ENCODE peak calls at places on chromosomes 7 and 10, in nine cellular contexts. T is RPMI8226, D is HEK293T, Q is heart left ventricle, F is NCI-H2081 treated with DMSO at 0.1 percent for 48 hours, O is fibroblast of pulmonary artery, Y is Peyer's patch, H is HCT116, L is epithelial cell of esophagus. Z is an unnamed sample.

GRCh38 chr7:27972272-27972671 is 208.3 kb downstream of the JAZF1 start:
- DNase-seq in T (no peak), D (no peak), Q (no peak), F (no peak), O (no peak), Y (no peak), H (no peak), L (no peak), Z (no peak)

GRCh38 chr7:21934824-21935223 is 10.9 kb downstream of the CDCA7L start:
- DNase-seq in T (no peak), D (no peak), Q (no peak), F (no peak), O (no peak), Y (no peak), H (no peak), L (no peak), Z (no peak)

GRCh38 chr10:126849646-126850045 is 55.6 kb upstream of the DOCK1 start:
- DNase-seq in T (no peak), D (no peak), Q (no peak), F (no peak), O (no peak), Y (no peak), H (no peak), L (no peak), Z (no peak)

GRCh38 chr7:135879238-135879637 is 97.9 kb downstream of the MTPN start:
- DNase-seq in T (no peak), D (no peak), Q (no peak), F (no peak), O (peak), Y (no peak), H (no peak), L (peak), Z (peak)

GRCh38 chr10:128491686-128492085 is 365.5 kb upstream of the MKI67 start:
- DNase-seq in T (no peak), D (no peak), Q (no peak), F (no peak), O (no peak), Y (no peak), H (no peak), L (no peak), Z (no peak)

GRCh38 chr7:92768501-92769360 is 67.6 kb downstream of the CDK6 start:
- DNase-seq in T (no peak), D (no peak), Q (no peak), F (no peak), O (peak), Y (no peak), H (no peak), L (peak), Z (no peak)

GRCh38 chr7:4257390-4258111 is 424.5 kb upstream of the FOXK1 start:
- DNase-seq in T (no peak), D (no peak), Q (no peak), F (no peak), O (no peak), Y (no peak), H (no peak), L (no peak), Z (no peak)

GRCh38 chr10:11720260-11720741 is 21.9 kb upstream of the ECHDC3 start:
- DNase-seq in T (no peak), D (no peak), Q (no peak), F (no peak), O (no peak), Y (no peak), H (no peak), L (no peak), Z (no peak)

GRCh38 chr10:100999742-101000601 is at the start of gene LZTS2:
- DNase-seq in T (no peak), D (no peak), Q (peak), F (no peak), O (no peak), Y (no peak), H (no peak), L (peak), Z (no peak)

GRCh38 chr7:24717694-24718320 is 39.5 kb downstream of the GSDME start:
- DNase-seq in T (no peak), D (no peak), Q (no peak), F (no peak), O (peak), Y (no peak), H (no peak), L (no peak), Z (no peak)

GRCh38 chr10:90621577-90621976 is 236.3 kb downstream of the HTR7 start:
- DNase-seq in T (no peak), D (peak), Q (no peak), F (no peak), O (peak), Y (no peak), H (no peak), L (peak), Z (no peak)

GRCh38 chr10:35875281-35875680 is 233.2 kb upstream of the FZD8 start:
- DNase-seq in T (no peak), D (no peak), Q (no peak), F (no peak), O (peak), Y (no peak), H (no peak), L (no peak), Z (no peak)

GRCh38 chr7:104973909-104974415 is 40.0 kb upstream of the KMT2E start:
- DNase-seq in T (no peak), D (no peak), Q (no peak), F (no peak), O (peak), Y (no peak), H (no peak), L (peak), Z (no peak)

GRCh38 chr7:103637726-103638125 is 191.7 kb upstream of the SLC26A5 start:
- DNase-seq in T (no peak), D (no peak), Q (no peak), F (no peak), O (no peak), Y (no peak), H (no peak), L (peak), Z (peak)

GRCh38 chr7:538764-539685 is 19.4 kb upstream of the PDGFA start:
- DNase-seq in T (no peak), D (no peak), Q (no peak), F (no peak), O (no peak), Y (no peak), H (no peak), L (peak), Z (peak)

GRCh38 chr7:25659841-25660240 is 431.6 kb upstream of the NPVF start:
- DNase-seq in T (no peak), D (no peak), Q (no peak), F (no peak), O (no peak), Y (no peak), H (no peak), L (no peak), Z (no peak)

GRCh38 chr7:121329460-121330052 is 756 bp downstream of the WNT16 start:
- DNase-seq in T (peak), D (peak), Q (no peak), F (no peak), O (no peak), Y (peak), H (no peak), L (peak), Z (no peak)